ENCODE peak calls at places on chromosomes 2 and 18, in five cellular contexts. One of them, this sample, is unnamed.

GRCh38 chr2:48043746-48044145 is 137.4 kb upstream of the FBXO11 start:
- DNase-seq in AG08396: no peak
- DNase-seq in PC-9: no peak
- DNase-seq in WERI-Rb-1: no peak
- DNase-seq in LoVo: no peak
- DNase-seq in this sample: no peak

GRCh38 chr2:106219813-106220212 is 25.7 kb upstream of the UXS1 start:
- DNase-seq in AG08396: no peak
- DNase-seq in PC-9: no peak
- DNase-seq in WERI-Rb-1: no peak
- DNase-seq in LoVo: no peak
- DNase-seq in this sample: no peak

GRCh38 chr2:85308951-85309555 is 18.7 kb downstream of the TGOLN2 start:
- DNase-seq in AG08396: peak; percentile 25
- DNase-seq in PC-9: no peak
- DNase-seq in WERI-Rb-1: peak; percentile 84
- DNase-seq in LoVo: no peak
- DNase-seq in this sample: peak; percentile 47

GRCh38 chr2:112547333-112547732 is 5.1 kb downstream of the POLR1B start:
- DNase-seq in AG08396: peak; percentile 18
- DNase-seq in PC-9: no peak
- DNase-seq in WERI-Rb-1: no peak
- DNase-seq in LoVo: no peak
- DNase-seq in this sample: peak; percentile 60

GRCh38 chr2:220076734-220077133 is 449.3 kb downstream of the SLC4A3 start:
- DNase-seq in AG08396: peak; percentile 28
- DNase-seq in PC-9: no peak
- DNase-seq in WERI-Rb-1: no peak
- DNase-seq in LoVo: no peak
- DNase-seq in this sample: peak; percentile 75

GRCh38 chr18:56509656-56510055 is 128.7 kb downstream of the TXNL1 start:
- DNase-seq in AG08396: no peak
- DNase-seq in PC-9: no peak
- DNase-seq in WERI-Rb-1: no peak
- DNase-seq in LoVo: no peak
- DNase-seq in this sample: no peak

GRCh38 chr2:11796190-11797171 is 50.0 kb downstream of the LPIN1 start:
- DNase-seq in AG08396: peak; percentile 37
- DNase-seq in PC-9: no peak
- DNase-seq in WERI-Rb-1: no peak
- DNase-seq in LoVo: no peak
- DNase-seq in this sample: peak; percentile 85

GRCh38 chr2:38106420-38107182 is 30.6 kb upstream of the CYP1B1 start:
- DNase-seq in AG08396: no peak
- DNase-seq in PC-9: peak; percentile 19
- DNase-seq in WERI-Rb-1: no peak
- DNase-seq in LoVo: peak; percentile 55
- DNase-seq in this sample: peak; percentile 78

GRCh38 chr2:203404996-203405395 is 76.8 kb downstream of the ABI2 start:
- DNase-seq in AG08396: peak; percentile 36
- DNase-seq in PC-9: no peak
- DNase-seq in WERI-Rb-1: no peak
- DNase-seq in LoVo: no peak
- DNase-seq in this sample: peak; percentile 58